ENCODE peak calls at places on chromosomes 11 and 22, in eight cellular contexts. O is thoracic aorta; P is ELR; E is GM10248; G is amniotic epithelial cell; X is 8988T; I is stimulated activated CD8-positive, alpha-beta memory T cell treated with anti-CD3 and anti-CD28 coated beads, Interleukin-4, amount 100 ng/mL, for 1 hour; Y is Caco-2. L is an unnamed sample.

GRCh38 chr11:97140885-97141494 is 751.2 kb downstream of the JRKL start:
- DNase-seq in O (no peak), P (peak; percentile 51), E (peak; percentile 6), G (peak; percentile 42), X (no peak), I (no peak), Y (no peak), L (no peak)

GRCh38 chr11:125079878-125080530 is 16.9 kb downstream of the SLC37A2 start:
- DNase-seq in O (no peak), P (no peak), E (peak; percentile 9), G (no peak), X (no peak), I (no peak), Y (no peak), L (no peak)

GRCh38 chr11:82995754-82996398 is 75.8 kb downstream of the RAB30 start:
- DNase-seq in O (no peak), P (peak; percentile 47), E (peak; percentile 34), G (peak; percentile 29), X (no peak), I (no peak), Y (no peak), L (no peak)

GRCh38 chr11:9180784-9181183 is 84.4 kb downstream of the DENND5A start:
- DNase-seq in O (no peak), P (peak; percentile 16), E (no peak), G (no peak), X (no peak), I (no peak), Y (peak; percentile 39), L (peak; percentile 63)

GRCh38 chr11:35077709-35078695 is 61.0 kb upstream of the CD44 start:
- DNase-seq in O (no peak), P (peak; percentile 96), E (no peak), G (peak; percentile 27), X (no peak), I (no peak), Y (no peak), L (peak; percentile 22)

GRCh38 chr11:121300972-121301699 is 8.6 kb downstream of the SC5D start:
- DNase-seq in O (no peak), P (no peak), E (no peak), G (peak; percentile 11), X (no peak), I (no peak), Y (no peak), L (no peak)

GRCh38 chr22:32448980-32449379 is 15.3 kb downstream of the BPIFC start:
- DNase-seq in O (no peak), P (no peak), E (no peak), G (no peak), X (no peak), I (no peak), Y (no peak), L (no peak)

GRCh38 chr11:12900496-12900895 is 108.6 kb upstream of the RASSF10 start:
- DNase-seq in O (no peak), P (peak; percentile 99), E (no peak), G (peak; percentile 96), X (peak; percentile 60), I (no peak), Y (no peak), L (peak; percentile 52)

GRCh38 chr11:103591554-103591953 is 444.9 kb upstream of the DDI1 start:
- DNase-seq in O (no peak), P (no peak), E (no peak), G (no peak), X (no peak), I (no peak), Y (no peak), L (peak; percentile 74)

GRCh38 chr22:29626497-29627195 is 23.2 kb downstream of the NF2 start:
- DNase-seq in O (no peak), P (peak; percentile 92), E (no peak), G (peak; percentile 86), X (no peak), I (no peak), Y (no peak), L (no peak)

GRCh38 chr11:97965849-97966646 is 1054.7 kb upstream of the CNTN5 start:
- DNase-seq in O (no peak), P (peak; percentile 95), E (no peak), G (peak; percentile 97), X (peak; percentile 37), I (no peak), Y (no peak), L (peak; percentile 72)

GRCh38 chr22:21038405-21038804 is 6.0 kb upstream of the SLC7A4 start:
- DNase-seq in O (no peak), P (no peak), E (no peak), G (peak; percentile 72), X (no peak), I (no peak), Y (no peak), L (no peak)

GRCh38 chr11:2137202-2138071 is 1.8 kb downstream of the IGF2 start:
- DNase-seq in O (no peak), P (peak; percentile 70), E (no peak), G (peak; percentile 93), X (peak; percentile 100), I (no peak), Y (peak; percentile 94), L (no peak)

GRCh38 chr22:47402876-47403525 is 640.6 kb downstream of the TBC1D22A start:
- DNase-seq in O (no peak), P (no peak), E (no peak), G (no peak), X (no peak), I (no peak), Y (peak; percentile 8), L (no peak)

GRCh38 chr11:119169272-119169719 is 771 bp downstream of the NLRX1 start:
- DNase-seq in O (no peak), P (peak; percentile 42), E (peak; percentile 70), G (peak; percentile 43), X (peak; percentile 91), I (no peak), Y (no peak), L (no peak)

GRCh38 chr11:72079776-72080325 is 491 bp downstream of the NUMA1 start:
- DNase-seq in O (no peak), P (peak; percentile 33), E (no peak), G (no peak), X (no peak), I (no peak), Y (no peak), L (no peak)

L was measured in pulmonary artery endothelial cell.